ENCODE peak calls at places on chromosomes 12 and 14, in eight cellular contexts. T is RWPE1; V is hippocampal formation; C is NCI-H1092 treated with DMSO at 0.1 percent for 48 hours; R is H7; U is BE2C; Z is neuronal stem cell; E is stimulated activated naive CD8-positive, alpha-beta T cell treated with anti-CD3 and anti-CD28 coated beads, Interleukin-15, amount 100 ng/mL, for 72 hours. Q is an unnamed sample.

GRCh38 chr12:5796171-5797091 is 148.6 kb downstream of the ANO2 start:
- DNase-seq in C (peak), U (peak), T (no peak), R (peak), Z (peak), V (no peak), E (peak), Q (no peak)

GRCh38 chr12:93174048-93174447 is 203.7 kb upstream of the NUDT4 start:
- DNase-seq in C (no peak), R (no peak), T (no peak), Z (no peak), U (peak), E (no peak), V (no peak), Q (peak)

GRCh38 chr12:129119537-129119936 is 266.3 kb downstream of the GLT1D1 start:
- DNase-seq in U (no peak), V (no peak), T (no peak), R (peak), Z (peak), E (no peak), C (no peak), Q (no peak)

GRCh38 chr12:108367436-108367835 is 28.3 kb upstream of the CMKLR1 start:
- DNase-seq in Z (no peak), T (no peak), R (no peak), V (no peak), U (no peak), C (no peak), E (no peak), Q (no peak)

GRCh38 chr14:100557658-100558057 is 29.6 kb downstream of the BEGAIN start:
- DNase-seq in T (no peak), C (no peak), U (peak), Z (no peak), V (no peak), R (no peak), E (no peak), Q (no peak)

GRCh38 chr14:64758711-64759554 is 54.7 kb downstream of the PLEKHG3 start:
- DNase-seq in Z (no peak), V (no peak), C (peak), U (peak), R (no peak), E (no peak), T (peak), Q (no peak)

GRCh38 chr12:132075026-132075713 is 68.9 kb downstream of the DDX51 start:
- DNase-seq in R (peak), V (no peak), T (no peak), E (no peak), U (no peak), Z (no peak), C (no peak), Q (no peak)

GRCh38 chr14:68979021-68979721 is at the start of gene ACTN1:
- DNase-seq in T (peak), R (peak), E (peak), C (peak), Z (peak), U (peak), V (peak), Q (peak)

GRCh38 chr14:61183486-61183885 is 97.7 kb downstream of the TMEM30B start:
- DNase-seq in T (no peak), E (no peak), V (no peak), U (no peak), C (peak), Z (no peak), R (no peak), Q (no peak)

GRCh38 chr14:67650694-67651093 is 23.7 kb downstream of the VTI1B start:
- DNase-seq in C (no peak), U (no peak), Z (no peak), T (peak), E (no peak), R (no peak), V (no peak), Q (no peak)

GRCh38 chr14:75837151-75837787 is 144.5 kb downstream of the TGFB3 start:
- DNase-seq in T (no peak), V (no peak), R (no peak), U (no peak), Z (no peak), E (no peak), C (no peak), Q (no peak)

GRCh38 chr14:43360239-43360638 is 1146.8 kb downstream of the FSCB start:
- DNase-seq in U (no peak), R (no peak), V (no peak), Z (no peak), T (no peak), C (no peak), E (no peak), Q (no peak)

GRCh38 chr14:24941719-24942118 is 108.2 kb downstream of the STXBP6 start:
- DNase-seq in V (no peak), Z (no peak), U (no peak), C (peak), R (no peak), T (no peak), E (no peak), Q (no peak)

GRCh38 chr12:60308366-60309000 is 712.7 kb downstream of the SLC16A7 start:
- DNase-seq in E (no peak), T (peak), C (no peak), Z (no peak), R (no peak), U (no peak), V (no peak), Q (no peak)